ENCODE peak calls at places on chromosomes 7 and 10, in six cellular contexts. U is HAP-1, R is Ammon's horn, Z is GM12892, B is lung microvascular endothelial cell, K is NCI-H2081. A is an unnamed sample.
A peak's percentile ranks its signal among the peaks of the same experiment; 100 is the strongest.

GRCh38 chr10:35262436-35262835 is 73.9 kb upstream of the CCNY start:
- DNase-seq in K (no peak), R (no peak), U (no peak), B (no peak), Z (no peak), A (no peak)

GRCh38 chr10:112949875-112950507 is at the start of gene TCF7L2:
- DNase-seq in U (peak; percentile 100), K (peak; percentile 89), B (peak; percentile 97), Z (peak; percentile 23), R (peak; percentile 97), A (peak; percentile 78)

GRCh38 chr7:130890176-130891020 is 156.4 kb upstream of the KLF14 start:
- DNase-seq in R (no peak), U (no peak), B (no peak), K (no peak), Z (no peak), A (no peak)

GRCh38 chr10:71772832-71773220 is 494 bp downstream of the VSIR start:
- DNase-seq in K (no peak), Z (no peak), B (no peak), R (no peak), U (no peak), A (no peak)

GRCh38 chr7:127833641-127834040 is 181.6 kb downstream of the SND1 start:
- DNase-seq in K (no peak), Z (no peak), U (no peak), R (no peak), B (no peak), A (no peak)

GRCh38 chr10:80196270-80196949 is 8.9 kb downstream of the ANXA11 start:
- DNase-seq in B (peak; percentile 50), K (no peak), U (no peak), R (no peak), Z (no peak), A (peak; percentile 87)

GRCh38 chr10:34031410-34031809 is 696.9 kb upstream of the NRP1 start:
- DNase-seq in Z (no peak), U (no peak), K (no peak), R (peak; percentile 34), B (no peak), A (peak; percentile 78)

GRCh38 chr10:21261705-21262285 is 263.7 kb downstream of the SKIDA1 start:
- DNase-seq in B (no peak), Z (no peak), U (no peak), K (no peak), R (peak; percentile 59), A (peak; percentile 19)

GRCh38 chr7:518630-519428 is 817 bp downstream of the PDGFA start:
- DNase-seq in R (peak; percentile 89), U (peak; percentile 41), B (peak; percentile 87), K (peak; percentile 26), Z (no peak), A (peak; percentile 57)

GRCh38 chr7:132756482-132756990 is 180.3 kb upstream of the PLXNA4 start:
- DNase-seq in Z (no peak), R (no peak), U (no peak), B (no peak), K (no peak), A (no peak)

GRCh38 chr7:100679927-100680588 is 6.5 kb downstream of the GNB2 start:
- DNase-seq in U (no peak), K (no peak), R (no peak), Z (peak; percentile 19), B (no peak), A (peak; percentile 46)

GRCh38 chr7:139034855-139035587 is 821 bp downstream of the ZC3HAV1L start:
- DNase-seq in U (no peak), Z (peak; percentile 56), R (no peak), B (peak; percentile 10), K (peak; percentile 43), A (no peak)

GRCh38 chr10:109591631-109592030 is 331.7 kb downstream of the XPNPEP1 start:
- DNase-seq in Z (no peak), R (no peak), B (no peak), K (no peak), U (no peak), A (no peak)

GRCh38 chr10:17181751-17182150 is 19.7 kb downstream of the TRDMT1 start:
- DNase-seq in B (peak; percentile 51), K (no peak), Z (no peak), R (no peak), U (no peak), A (no peak)

GRCh38 chr7:151003572-151003971 is 12.8 kb downstream of the NOS3 start:
- DNase-seq in U (no peak), K (peak; percentile 36), R (no peak), B (peak; percentile 93), Z (no peak), A (no peak)

GRCh38 chr10:29830526-29831512 is 196.0 kb upstream of the SVIL start:
- DNase-seq in B (no peak), K (no peak), U (no peak), Z (no peak), R (no peak), A (no peak)

GRCh38 chr7:155190608-155191536 is 106.8 kb upstream of the INSIG1 start:
- DNase-seq in U (no peak), R (peak; percentile 19), K (no peak), B (peak; percentile 55), Z (peak; percentile 76), A (peak; percentile 42)

GRCh38 chr10:36670616-36671402 is 454.6 kb upstream of the ANKRD30A start:
- DNase-seq in K (no peak), U (no peak), Z (no peak), B (peak; percentile 90), R (no peak), A (no peak)

GRCh38 chr10:123147635-123148413 is at the start of gene HMX2:
- DNase-seq in K (no peak), U (peak; percentile 53), Z (peak; percentile 64), R (no peak), B (no peak), A (no peak)

GRCh38 chr10:110448682-110449418 is 48.9 kb upstream of the DUSP5 start:
- DNase-seq in B (no peak), K (no peak), U (no peak), R (no peak), Z (no peak), A (no peak)

GRCh38 chr7:32243891-32244290 is 173.7 kb upstream of the PDE1C start:
- DNase-seq in U (no peak), Z (no peak), B (no peak), K (no peak), R (no peak), A (no peak)

GRCh38 chr7:22499044-22499443 is 944 bp downstream of the STEAP1B start:
- DNase-seq in Z (no peak), R (no peak), B (peak; percentile 23), K (no peak), U (no peak), A (no peak)

GRCh38 chr10:116907588-116907987 is 58.3 kb downstream of the ENO4 start:
- DNase-seq in K (no peak), Z (no peak), R (no peak), U (peak; percentile 10), B (no peak), A (no peak)

GRCh38 chr7:94888542-94888941 is 18.9 kb upstream of the PPP1R9A start:
- DNase-seq in Z (no peak), K (peak; percentile 7), R (no peak), B (peak; percentile 52), U (no peak), A (no peak)

GRCh38 chr10:35940067-35940989 is 298.2 kb upstream of the FZD8 start:
- DNase-seq in K (peak; percentile 43), B (peak; percentile 50), U (no peak), Z (no peak), R (no peak), A (peak; percentile 22)

GRCh38 chr10:35133586-35133985 is 6.9 kb downstream of the CREM start:
- DNase-seq in U (no peak), B (no peak), R (no peak), Z (no peak), K (no peak), A (no peak)

GRCh38 chr7:16123117-16123770 is 298.1 kb downstream of the CRPPA start:
- DNase-seq in B (no peak), R (no peak), Z (no peak), K (no peak), U (no peak), A (no peak)

GRCh38 chr7:155947051-155947450 is 134.8 kb upstream of the SHH start:
- DNase-seq in K (no peak), B (no peak), U (no peak), R (no peak), Z (no peak), A (no peak)

GRCh38 chr7:114691605-114692004 is 230.3 kb upstream of the MDFIC start:
- DNase-seq in R (no peak), B (no peak), Z (no peak), K (no peak), U (no peak), A (no peak)

GRCh38 chr10:12186324-12186723 is 9.4 kb downstream of the NUDT5 start:
- DNase-seq in Z (no peak), U (no peak), R (no peak), B (peak; percentile 74), K (no peak), A (no peak)

GRCh38 chr10:130190737-130191115 is 54.5 kb downstream of the GLRX3 start:
- DNase-seq in B (no peak), U (no peak), Z (no peak), K (no peak), R (no peak), A (no peak)

GRCh38 chr10:49254556-49255318 is 44.2 kb upstream of the C10orf71 start:
- DNase-seq in Z (no peak), K (no peak), R (no peak), U (no peak), B (no peak), A (no peak)

GRCh38 chr7:151087247-151088018 is 1.2 kb downstream of the AGAP3 start:
- DNase-seq in R (peak; percentile 74), U (no peak), Z (no peak), K (peak; percentile 38), B (peak; percentile 67), A (peak; percentile 45)

GRCh38 chr10:129707406-129708388 is 240.7 kb downstream of the MGMT start:
- DNase-seq in B (peak; percentile 83), Z (no peak), R (no peak), K (no peak), U (no peak), A (peak; percentile 21)

GRCh38 chr10:69337312-69338132 is 59.2 kb downstream of the HK1 start:
- DNase-seq in R (peak; percentile 62), B (peak; percentile 37), Z (no peak), U (peak; percentile 61), K (peak; percentile 52), A (peak; percentile 61)

GRCh38 chr10:96378741-96379140 is 19.9 kb upstream of the OPALIN start:
- DNase-seq in R (no peak), U (no peak), B (no peak), Z (no peak), K (no peak), A (no peak)

GRCh38 chr10:60353519-60354258 is 36.0 kb downstream of the ANK3 start:
- DNase-seq in U (no peak), B (peak; percentile 53), R (peak; percentile 90), K (peak; percentile 7), Z (no peak), A (no peak)

A was measured in G401.